ENCODE peak calls at places on chromosomes 5 and 9, in eight cellular contexts. One of them, this sample, is unnamed. For H3K4me1, the result is how much of the 10 kb centered on the place peaks cover.

GRCh38 chr9:22976454-22976853 is 529.8 kb downstream of the DMRTA1 start:
- DNase-seq in transverse colon: no peak
- DNase-seq in PC-9: no peak
- DNase-seq in breast epithelium: no peak
- DNase-seq in colonic mucosa: no peak
- DNase-seq in A549: no peak
- DNase-seq in heart right ventricle: no peak
- DNase-seq in CD8-positive, alpha-beta memory T cell: no peak
- DNase-seq in this sample: no peak

GRCh38 chr5:157215826-157216167 is 35.2 kb downstream of the ITK start:
- DNase-seq in CD8-positive, alpha-beta memory T cell: no peak
- DNase-seq in A549: no peak
- DNase-seq in PC-9: no peak
- DNase-seq in heart right ventricle: no peak
- DNase-seq in transverse colon: no peak
- DNase-seq in breast epithelium: no peak
- DNase-seq in colonic mucosa: no peak
- DNase-seq in this sample: no peak

GRCh38 chr5:108700928-108701327 is 46.8 kb upstream of the FER start:
- DNase-seq in heart right ventricle: no peak
- DNase-seq in A549: no peak
- DNase-seq in CD8-positive, alpha-beta memory T cell: no peak
- DNase-seq in transverse colon: no peak
- DNase-seq in breast epithelium: no peak
- DNase-seq in PC-9: no peak
- DNase-seq in colonic mucosa: no peak
- DNase-seq in this sample: no peak

GRCh38 chr9:127049044-127049443 is 73.4 kb downstream of the ANGPTL2 start:
- DNase-seq in heart right ventricle: no peak
- DNase-seq in CD8-positive, alpha-beta memory T cell: no peak
- DNase-seq in PC-9: peak
- DNase-seq in colonic mucosa: peak
- DNase-seq in breast epithelium: no peak
- DNase-seq in transverse colon: peak
- DNase-seq in A549: peak
- DNase-seq in this sample: no peak

GRCh38 chr9:92745881-92746280 is 18.8 kb downstream of the BICD2 start:
- DNase-seq in A549: no peak
- DNase-seq in CD8-positive, alpha-beta memory T cell: no peak
- DNase-seq in heart right ventricle: no peak
- DNase-seq in PC-9: no peak
- DNase-seq in colonic mucosa: no peak
- DNase-seq in transverse colon: no peak
- DNase-seq in breast epithelium: no peak
- DNase-seq in this sample: no peak

GRCh38 chr5:111929261-111929660 is 172.3 kb upstream of the NREP start:
- DNase-seq in heart right ventricle: no peak
- DNase-seq in CD8-positive, alpha-beta memory T cell: no peak
- DNase-seq in breast epithelium: no peak
- DNase-seq in A549: no peak
- DNase-seq in transverse colon: no peak
- DNase-seq in PC-9: no peak
- DNase-seq in colonic mucosa: no peak
- DNase-seq in this sample: no peak

GRCh38 chr5:142115937-142116614 is 7.5 kb downstream of the NDFIP1 start:
- DNase-seq in CD8-positive, alpha-beta memory T cell: no peak
- DNase-seq in breast epithelium: no peak
- DNase-seq in heart right ventricle: peak
- DNase-seq in transverse colon: no peak
- DNase-seq in colonic mucosa: no peak
- DNase-seq in A549: no peak
- DNase-seq in PC-9: peak
- DNase-seq in this sample: no peak

GRCh38 chr5:138724470-138725146 is 28.6 kb upstream of the CTNNA1 start:
- DNase-seq in colonic mucosa: no peak
- DNase-seq in transverse colon: no peak
- DNase-seq in heart right ventricle: peak
- DNase-seq in breast epithelium: peak
- DNase-seq in PC-9: peak
- DNase-seq in CD8-positive, alpha-beta memory T cell: no peak
- DNase-seq in A549: no peak
- DNase-seq in this sample: no peak

GRCh38 chr5:108623826-108624225 is 123.9 kb upstream of the FER start:
- DNase-seq in CD8-positive, alpha-beta memory T cell: no peak
- DNase-seq in A549: no peak
- DNase-seq in breast epithelium: no peak
- DNase-seq in colonic mucosa: no peak
- DNase-seq in transverse colon: no peak
- DNase-seq in heart right ventricle: no peak
- DNase-seq in PC-9: no peak
- DNase-seq in this sample: no peak

GRCh38 chr5:28165116-28165515 is 1126.7 kb upstream of the CDH9 start:
- DNase-seq in colonic mucosa: no peak
- DNase-seq in heart right ventricle: no peak
- DNase-seq in CD8-positive, alpha-beta memory T cell: no peak
- DNase-seq in breast epithelium: no peak
- DNase-seq in transverse colon: no peak
- DNase-seq in PC-9: no peak
- DNase-seq in A549: no peak
- DNase-seq in this sample: no peak

GRCh38 chr5:73213566-73213998 is 40.6 kb downstream of the TMEM174 start:
- DNase-seq in breast epithelium: no peak
- DNase-seq in PC-9: no peak
- DNase-seq in transverse colon: no peak
- DNase-seq in colonic mucosa: peak
- DNase-seq in heart right ventricle: no peak
- DNase-seq in CD8-positive, alpha-beta memory T cell: no peak
- DNase-seq in A549: no peak
- DNase-seq in this sample: no peak

GRCh38 chr5:177015156-177015555 is 7.3 kb upstream of the ZNF346 start:
- DNase-seq in heart right ventricle: no peak
- DNase-seq in transverse colon: no peak
- DNase-seq in colonic mucosa: no peak
- DNase-seq in breast epithelium: no peak
- DNase-seq in PC-9: no peak
- DNase-seq in CD8-positive, alpha-beta memory T cell: no peak
- DNase-seq in A549: no peak
- DNase-seq in this sample: no peak

GRCh38 chr9:114452219-114453169 is 52.8 kb downstream of the WHRN start:
- DNase-seq in PC-9: no peak
- DNase-seq in CD8-positive, alpha-beta memory T cell: no peak
- DNase-seq in transverse colon: peak
- DNase-seq in colonic mucosa: peak
- DNase-seq in A549: no peak
- DNase-seq in heart right ventricle: no peak
- DNase-seq in breast epithelium: no peak
- DNase-seq in this sample: peak

GRCh38 chr9:104921067-104921741 is 6.8 kb downstream of the ABCA1 start:
- DNase-seq in PC-9: no peak
- DNase-seq in breast epithelium: no peak
- DNase-seq in A549: no peak
- DNase-seq in CD8-positive, alpha-beta memory T cell: no peak
- DNase-seq in colonic mucosa: no peak
- DNase-seq in transverse colon: no peak
- DNase-seq in heart right ventricle: no peak
- DNase-seq in this sample: no peak

GRCh38 chr9:97773723-97774122 is 76.6 kb upstream of the XPA start:
- DNase-seq in colonic mucosa: peak
- DNase-seq in breast epithelium: no peak
- DNase-seq in A549: no peak
- DNase-seq in transverse colon: peak
- DNase-seq in PC-9: peak
- DNase-seq in heart right ventricle: peak
- DNase-seq in CD8-positive, alpha-beta memory T cell: no peak
- DNase-seq in this sample: peak

GRCh38 chr5:172179032-172179989 is 8.7 kb downstream of the STK10 start:
- DNase-seq in A549: no peak
- DNase-seq in CD8-positive, alpha-beta memory T cell: peak
- DNase-seq in transverse colon: peak
- DNase-seq in heart right ventricle: no peak
- DNase-seq in PC-9: no peak
- DNase-seq in breast epithelium: no peak
- DNase-seq in colonic mucosa: peak
- DNase-seq in this sample: peak

GRCh38 chr5:67120032-67120431 is 76.6 kb downstream of the CD180 start:
- DNase-seq in A549: no peak
- DNase-seq in colonic mucosa: no peak
- DNase-seq in PC-9: no peak
- DNase-seq in breast epithelium: no peak
- DNase-seq in CD8-positive, alpha-beta memory T cell: no peak
- DNase-seq in transverse colon: no peak
- DNase-seq in heart right ventricle: no peak
- DNase-seq in this sample: no peak

DNA sequence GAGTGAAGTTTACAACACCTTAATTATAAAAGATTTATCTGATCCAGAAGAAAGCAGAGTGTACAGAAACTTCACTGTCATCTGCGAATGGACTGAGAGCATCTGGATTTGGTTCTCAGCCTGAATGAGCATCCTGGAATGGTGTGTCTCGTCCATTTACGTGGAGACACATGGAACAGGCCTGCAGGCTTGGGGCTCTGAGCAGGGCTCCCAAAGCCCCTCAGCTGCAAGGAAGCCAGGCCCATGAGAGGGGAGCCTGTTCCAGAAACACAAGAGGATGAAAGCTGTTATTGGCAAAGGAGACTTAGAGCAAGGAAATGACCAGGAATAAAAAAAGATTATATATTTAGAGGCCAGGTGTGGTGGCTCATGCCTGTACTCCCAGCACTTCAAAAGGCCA is 22.1 kb upstream of the TERT start:
- DNase-seq in A549: no peak
- DNase-seq in CD8-positive, alpha-beta memory T cell: no peak
- DNase-seq in heart right ventricle: no peak
- DNase-seq in PC-9: no peak
- DNase-seq in transverse colon: no peak
- DNase-seq in colonic mucosa: no peak
- DNase-seq in breast epithelium: no peak
- DNase-seq in this sample: no peak
- H3K4me1 ChIP-seq in A549: under half
- H3K4me1 ChIP-seq in CD8-positive, alpha-beta memory T cell: half or more
- H3K4me1 ChIP-seq in heart right ventricle: under half
- H3K4me1 ChIP-seq in PC-9: under half
- H3K4me1 ChIP-seq in transverse colon: under half
- H3K4me1 ChIP-seq in colonic mucosa: under half
- H3K4me1 ChIP-seq in breast epithelium: under half
- H3K4me1 ChIP-seq in this sample: under half

GRCh38 chr9:130845254-130845653 is 10.2 kb downstream of the ABL1 start:
- DNase-seq in breast epithelium: no peak
- DNase-seq in heart right ventricle: no peak
- DNase-seq in colonic mucosa: no peak
- DNase-seq in CD8-positive, alpha-beta memory T cell: no peak
- DNase-seq in PC-9: no peak
- DNase-seq in transverse colon: no peak
- DNase-seq in A549: no peak
- DNase-seq in this sample: no peak

GRCh38 chr9:130849356-130849755 is 14.3 kb downstream of the ABL1 start:
- DNase-seq in PC-9: no peak
- DNase-seq in A549: no peak
- DNase-seq in breast epithelium: no peak
- DNase-seq in heart right ventricle: no peak
- DNase-seq in CD8-positive, alpha-beta memory T cell: no peak
- DNase-seq in colonic mucosa: no peak
- DNase-seq in transverse colon: no peak
- DNase-seq in this sample: no peak

GRCh38 chr9:130847306-130848217 is 12.5 kb downstream of the ABL1 start:
- DNase-seq in A549: peak
- DNase-seq in breast epithelium: no peak
- DNase-seq in PC-9: no peak
- DNase-seq in colonic mucosa: peak
- DNase-seq in CD8-positive, alpha-beta memory T cell: no peak
- DNase-seq in heart right ventricle: peak
- DNase-seq in transverse colon: peak
- DNase-seq in this sample: peak

GRCh38 chr9:130845901-130846381 is 10.9 kb downstream of the ABL1 start:
- DNase-seq in transverse colon: no peak
- DNase-seq in PC-9: no peak
- DNase-seq in A549: peak
- DNase-seq in CD8-positive, alpha-beta memory T cell: no peak
- DNase-seq in heart right ventricle: no peak
- DNase-seq in breast epithelium: no peak
- DNase-seq in colonic mucosa: no peak
- DNase-seq in this sample: no peak

GRCh38 chr9:130846487-130847305 is 11.6 kb downstream of the ABL1 start:
- DNase-seq in transverse colon: no peak
- DNase-seq in heart right ventricle: peak
- DNase-seq in colonic mucosa: no peak
- DNase-seq in PC-9: no peak
- DNase-seq in A549: peak
- DNase-seq in CD8-positive, alpha-beta memory T cell: no peak
- DNase-seq in breast epithelium: no peak
- DNase-seq in this sample: no peak
- H3K4me1 ChIP-seq in transverse colon: half or more
- H3K4me1 ChIP-seq in heart right ventricle: half or more
- H3K4me1 ChIP-seq in colonic mucosa: under half
- H3K4me1 ChIP-seq in PC-9: under half
- H3K4me1 ChIP-seq in A549: half or more
- H3K4me1 ChIP-seq in CD8-positive, alpha-beta memory T cell: under half
- H3K4me1 ChIP-seq in breast epithelium: under half
- H3K4me1 ChIP-seq in this sample: under half

DNA sequence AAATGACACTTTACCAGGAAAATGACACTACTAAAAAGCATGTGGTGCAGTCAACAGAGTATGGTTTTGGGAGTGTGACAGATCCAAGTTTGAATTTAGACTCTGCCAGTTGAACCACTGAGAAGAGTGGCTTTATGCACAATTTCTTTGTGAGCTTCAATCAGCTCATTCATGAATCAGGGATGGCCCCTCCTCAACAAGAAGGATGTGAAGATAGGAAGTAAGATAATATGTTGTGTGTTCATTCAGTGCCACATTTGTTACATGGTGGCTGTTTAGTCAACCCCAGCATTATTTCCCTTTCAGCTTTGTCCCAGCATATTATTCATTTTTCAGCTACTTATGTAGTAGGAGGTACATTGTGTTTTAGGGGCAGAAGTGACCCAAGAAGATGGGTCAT is 140.1 kb downstream of the TLE4 start:
- DNase-seq in PC-9: no peak
- DNase-seq in heart right ventricle: no peak
- DNase-seq in colonic mucosa: no peak
- DNase-seq in transverse colon: no peak
- DNase-seq in CD8-positive, alpha-beta memory T cell: no peak
- DNase-seq in breast epithelium: no peak
- DNase-seq in A549: no peak
- DNase-seq in this sample: no peak
- H3K4me1 ChIP-seq in PC-9: under half
- H3K4me1 ChIP-seq in heart right ventricle: under half
- H3K4me1 ChIP-seq in colonic mucosa: under half
- H3K4me1 ChIP-seq in transverse colon: under half
- H3K4me1 ChIP-seq in CD8-positive, alpha-beta memory T cell: under half
- H3K4me1 ChIP-seq in breast epithelium: under half
- H3K4me1 ChIP-seq in A549: under half
- H3K4me1 ChIP-seq in this sample: under half

DNA sequence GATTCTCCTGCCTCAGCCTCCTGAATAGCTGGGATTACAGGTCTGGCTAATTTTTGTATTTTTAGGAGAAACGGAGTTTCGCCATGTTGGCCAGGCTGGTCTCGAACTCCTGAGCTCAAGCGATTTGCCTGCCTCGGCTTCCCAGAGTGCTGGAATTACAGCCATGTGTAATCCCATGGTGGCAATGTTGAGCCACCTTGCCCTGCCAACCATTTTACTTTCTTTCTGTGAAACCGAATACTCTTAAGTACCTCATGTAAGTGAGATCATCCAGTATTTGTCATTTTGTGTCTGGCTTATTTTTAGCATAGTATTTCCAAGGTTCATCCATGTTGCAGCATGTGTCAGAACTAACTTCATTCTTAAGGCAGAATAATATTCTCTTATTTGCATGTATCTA is 8.2 kb downstream of the PRRC2B start:
- DNase-seq in transverse colon: no peak
- DNase-seq in heart right ventricle: no peak
- DNase-seq in colonic mucosa: no peak
- DNase-seq in CD8-positive, alpha-beta memory T cell: no peak
- DNase-seq in breast epithelium: no peak
- DNase-seq in PC-9: no peak
- DNase-seq in A549: no peak
- DNase-seq in this sample: no peak
- H3K4me1 ChIP-seq in transverse colon: half or more
- H3K4me1 ChIP-seq in heart right ventricle: half or more
- H3K4me1 ChIP-seq in colonic mucosa: under half
- H3K4me1 ChIP-seq in CD8-positive, alpha-beta memory T cell: half or more
- H3K4me1 ChIP-seq in breast epithelium: half or more
- H3K4me1 ChIP-seq in PC-9: under half
- H3K4me1 ChIP-seq in A549: half or more
- H3K4me1 ChIP-seq in this sample: under half

This sample was measured in small intestine.